ENCODE peak calls at places on chromosomes 1 and 21, in six cellular contexts. One of them, this sample, is unnamed.

GRCh38 chr21:34933609-34934345 is 115.3 kb downstream of the RUNX1 start:
- DNase-seq in GM20000: peak; percentile 43
- DNase-seq in heart right ventricle: no peak
- DNase-seq in A549: no peak
- DNase-seq in NB4: no peak
- DNase-seq in suprapubic skin: no peak
- DNase-seq in this sample: no peak

GRCh38 chr1:232617237-232617636 is 12.7 kb downstream of the SIPA1L2 start:
- DNase-seq in GM20000: no peak
- DNase-seq in heart right ventricle: no peak
- DNase-seq in A549: no peak
- DNase-seq in NB4: no peak
- DNase-seq in suprapubic skin: no peak
- DNase-seq in this sample: no peak

GRCh38 chr21:15430023-15430422 is 299.8 kb upstream of the USP25 start:
- DNase-seq in GM20000: no peak
- DNase-seq in heart right ventricle: no peak
- DNase-seq in A549: no peak
- DNase-seq in NB4: no peak
- DNase-seq in suprapubic skin: no peak
- DNase-seq in this sample: no peak

GRCh38 chr1:162252209-162252608 is 124.4 kb downstream of the SPATA46 start:
- DNase-seq in GM20000: no peak
- DNase-seq in heart right ventricle: no peak
- DNase-seq in A549: no peak
- DNase-seq in NB4: no peak
- DNase-seq in suprapubic skin: no peak
- DNase-seq in this sample: no peak

GRCh38 chr1:229952135-229952534 is 114.9 kb upstream of the GALNT2 start:
- DNase-seq in GM20000: no peak
- DNase-seq in heart right ventricle: no peak
- DNase-seq in A549: no peak
- DNase-seq in NB4: no peak
- DNase-seq in suprapubic skin: no peak
- DNase-seq in this sample: no peak

GRCh38 chr1:183622884-183623785 is 12.4 kb downstream of the ARPC5 start:
- DNase-seq in GM20000: peak; percentile 48
- DNase-seq in heart right ventricle: peak; percentile 58
- DNase-seq in A549: peak; percentile 78
- DNase-seq in NB4: peak; percentile 78
- DNase-seq in suprapubic skin: no peak
- DNase-seq in this sample: no peak

GRCh38 chr1:203692565-203693470 is 66.2 kb downstream of the ATP2B4 start:
- DNase-seq in GM20000: no peak
- DNase-seq in heart right ventricle: peak; percentile 90
- DNase-seq in A549: peak; percentile 82
- DNase-seq in NB4: no peak
- DNase-seq in suprapubic skin: peak; percentile 92
- DNase-seq in this sample: no peak

GRCh38 chr1:224433041-224433670 is 1.4 kb downstream of the WDR26 start:
- DNase-seq in GM20000: peak; percentile 14
- DNase-seq in heart right ventricle: no peak
- DNase-seq in A549: no peak
- DNase-seq in NB4: peak; percentile 27
- DNase-seq in suprapubic skin: no peak
- DNase-seq in this sample: no peak

GRCh38 chr21:30044447-30045064 is 104.8 kb upstream of the GRIK1 start:
- DNase-seq in GM20000: peak; percentile 4
- DNase-seq in heart right ventricle: peak; percentile 6
- DNase-seq in A549: peak; percentile 6
- DNase-seq in NB4: peak; percentile 14
- DNase-seq in suprapubic skin: no peak
- DNase-seq in this sample: no peak

GRCh38 chr1:2238361-2239055 is 10.4 kb downstream of the SKI start:
- DNase-seq in GM20000: no peak
- DNase-seq in heart right ventricle: no peak
- DNase-seq in A549: no peak
- DNase-seq in NB4: no peak
- DNase-seq in suprapubic skin: no peak
- DNase-seq in this sample: peak; percentile 90

GRCh38 chr1:2237773-2238172 is 9.7 kb downstream of the SKI start:
- DNase-seq in GM20000: no peak
- DNase-seq in heart right ventricle: no peak
- DNase-seq in A549: peak; percentile 35
- DNase-seq in NB4: no peak
- DNase-seq in suprapubic skin: no peak
- DNase-seq in this sample: no peak

GRCh38 chr1:2240251-2241156 is 12.4 kb downstream of the SKI start:
- DNase-seq in GM20000: no peak
- DNase-seq in heart right ventricle: peak; percentile 79
- DNase-seq in A549: no peak
- DNase-seq in NB4: peak; percentile 47
- DNase-seq in suprapubic skin: no peak
- DNase-seq in this sample: no peak

GRCh38 chr1:2241820-2242219 is 13.7 kb downstream of the SKI start:
- DNase-seq in GM20000: no peak
- DNase-seq in heart right ventricle: no peak
- DNase-seq in A549: no peak
- DNase-seq in NB4: no peak
- DNase-seq in suprapubic skin: no peak
- DNase-seq in this sample: no peak

GRCh38 chr1:2239384-2239985 is 11.4 kb downstream of the SKI start:
- DNase-seq in GM20000: no peak
- DNase-seq in heart right ventricle: no peak
- DNase-seq in A549: no peak
- DNase-seq in NB4: no peak
- DNase-seq in suprapubic skin: no peak
- DNase-seq in this sample: no peak
- TF ChIP-seq CTCF in GM20000: no peak
- TF ChIP-seq CTCF in heart right ventricle: no peak
- TF ChIP-seq CTCF in A549: no peak
- TF ChIP-seq CTCF in NB4: no peak
- TF ChIP-seq CTCF in suprapubic skin: no peak
- TF ChIP-seq CTCF in this sample: no peak

GRCh38 chr1:42736152-42736551 is 3.9 kb downstream of the CLDN19 start:
- DNase-seq in GM20000: peak; percentile 46
- DNase-seq in heart right ventricle: no peak
- DNase-seq in A549: peak; percentile 21
- DNase-seq in NB4: peak; percentile 40
- DNase-seq in suprapubic skin: no peak
- DNase-seq in this sample: no peak

GRCh38 chr1:42738678-42739226 is 1.3 kb downstream of the CLDN19 start:
- DNase-seq in GM20000: peak; percentile 13
- DNase-seq in heart right ventricle: no peak
- DNase-seq in A549: no peak
- DNase-seq in NB4: no peak
- DNase-seq in suprapubic skin: peak; percentile 65
- DNase-seq in this sample: no peak

GRCh38 chr1:42737986-42738677 is 1.9 kb downstream of the CLDN19 start:
- DNase-seq in GM20000: no peak
- DNase-seq in heart right ventricle: no peak
- DNase-seq in A549: no peak
- DNase-seq in NB4: no peak
- DNase-seq in suprapubic skin: peak; percentile 69
- DNase-seq in this sample: no peak

GRCh38 chr1:42736571-42737200 is 3.4 kb downstream of the CLDN19 start:
- DNase-seq in GM20000: peak; percentile 13
- DNase-seq in heart right ventricle: no peak
- DNase-seq in A549: no peak
- DNase-seq in NB4: no peak
- DNase-seq in suprapubic skin: peak; percentile 48
- DNase-seq in this sample: no peak

DNA sequence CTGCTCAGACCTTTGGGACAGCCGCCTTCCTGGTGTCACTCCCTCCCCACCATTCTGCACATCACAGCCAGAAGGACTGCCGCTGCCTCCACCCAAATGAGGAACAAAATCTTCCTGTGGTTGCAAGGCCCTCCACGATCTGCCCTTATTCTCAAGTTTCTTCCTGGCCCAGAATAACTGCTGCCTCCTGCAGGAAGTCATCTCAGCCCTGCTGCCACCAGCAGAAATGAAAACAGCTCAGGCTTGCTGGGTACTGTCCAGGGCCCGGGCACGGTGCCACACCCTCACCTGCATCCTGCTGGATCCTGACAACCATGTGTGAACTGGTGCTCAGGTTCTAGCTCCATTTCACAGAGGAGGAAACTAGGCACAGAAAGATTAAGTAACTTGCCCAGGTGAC is 2.8 kb downstream of the CLDN19 start:
- DNase-seq in GM20000: peak; percentile 65
- DNase-seq in heart right ventricle: no peak
- DNase-seq in A549: no peak
- DNase-seq in NB4: peak; percentile 87
- DNase-seq in suprapubic skin: peak; percentile 72
- DNase-seq in this sample: no peak
- TF ChIP-seq CTCF in GM20000: no peak
- TF ChIP-seq CTCF in heart right ventricle: no peak
- TF ChIP-seq CTCF in A549: no peak
- TF ChIP-seq CTCF in NB4: peak; percentile 49
- TF ChIP-seq CTCF in suprapubic skin: no peak
- TF ChIP-seq CTCF in this sample: peak; percentile 35

GRCh38 chr21:31660134-31660565 is 657 bp downstream of the SOD1 start:
- DNase-seq in GM20000: no peak
- DNase-seq in heart right ventricle: peak; percentile 36
- DNase-seq in A549: no peak
- DNase-seq in NB4: peak; percentile 53
- DNase-seq in suprapubic skin: peak; percentile 79
- DNase-seq in this sample: no peak

GRCh38 chr21:31658053-31658452 is 1.4 kb upstream of the SOD1 start:
- DNase-seq in GM20000: no peak
- DNase-seq in heart right ventricle: no peak
- DNase-seq in A549: no peak
- DNase-seq in NB4: no peak
- DNase-seq in suprapubic skin: no peak
- DNase-seq in this sample: no peak

GRCh38 chr21:31663584-31664249 is 4.2 kb downstream of the SOD1 start:
- DNase-seq in GM20000: no peak
- DNase-seq in heart right ventricle: no peak
- DNase-seq in A549: no peak
- DNase-seq in NB4: no peak
- DNase-seq in suprapubic skin: no peak
- DNase-seq in this sample: no peak

GRCh38 chr21:31656199-31657095 is 3.0 kb upstream of the SOD1 start:
- DNase-seq in GM20000: no peak
- DNase-seq in heart right ventricle: no peak
- DNase-seq in A549: no peak
- DNase-seq in NB4: no peak
- DNase-seq in suprapubic skin: no peak
- DNase-seq in this sample: no peak

GRCh38 chr21:31659286-31660133 is at the start of gene SOD1:
- DNase-seq in GM20000: peak; percentile 98
- DNase-seq in heart right ventricle: peak; percentile 96
- DNase-seq in A549: peak; percentile 90
- DNase-seq in NB4: peak; percentile 94
- DNase-seq in suprapubic skin: peak; percentile 96
- DNase-seq in this sample: peak; percentile 97
- TF ChIP-seq CTCF in GM20000: no peak
- TF ChIP-seq CTCF in heart right ventricle: peak; percentile 37
- TF ChIP-seq CTCF in A549: no peak
- TF ChIP-seq CTCF in NB4: no peak
- TF ChIP-seq CTCF in suprapubic skin: peak; percentile 26
- TF ChIP-seq CTCF in this sample: peak; percentile 28

GRCh38 chr1:39089811-39090519 is 63.8 kb downstream of the NDUFS5 start:
- DNase-seq in GM20000: no peak
- DNase-seq in heart right ventricle: no peak
- DNase-seq in A549: no peak
- DNase-seq in NB4: no peak
- DNase-seq in suprapubic skin: no peak
- DNase-seq in this sample: no peak

GRCh38 chr1:39087109-39087834 is 61.1 kb downstream of the NDUFS5 start:
- DNase-seq in GM20000: no peak
- DNase-seq in heart right ventricle: peak; percentile 51
- DNase-seq in A549: no peak
- DNase-seq in NB4: peak; percentile 31
- DNase-seq in suprapubic skin: no peak
- DNase-seq in this sample: no peak

GRCh38 chr1:39086386-39087108 is 60.4 kb downstream of the NDUFS5 start:
- DNase-seq in GM20000: peak; percentile 5
- DNase-seq in heart right ventricle: no peak
- DNase-seq in A549: no peak
- DNase-seq in NB4: peak; percentile 64
- DNase-seq in suprapubic skin: no peak
- DNase-seq in this sample: no peak

GRCh38 chr1:39090757-39091156 is 64.6 kb downstream of the NDUFS5 start:
- DNase-seq in GM20000: no peak
- DNase-seq in heart right ventricle: no peak
- DNase-seq in A549: no peak
- DNase-seq in NB4: no peak
- DNase-seq in suprapubic skin: no peak
- DNase-seq in this sample: no peak

GRCh38 chr1:39088658-39089057 is 62.5 kb downstream of the NDUFS5 start:
- DNase-seq in GM20000: no peak
- DNase-seq in heart right ventricle: no peak
- DNase-seq in A549: no peak
- DNase-seq in NB4: peak; percentile 23
- DNase-seq in suprapubic skin: no peak
- DNase-seq in this sample: no peak
- TF ChIP-seq CTCF in GM20000: no peak
- TF ChIP-seq CTCF in heart right ventricle: no peak
- TF ChIP-seq CTCF in A549: no peak
- TF ChIP-seq CTCF in NB4: no peak
- TF ChIP-seq CTCF in suprapubic skin: no peak
- TF ChIP-seq CTCF in this sample: peak; percentile 34

GRCh38 chr1:10663668-10664035 is 132.8 kb downstream of the CASZ1 start:
- DNase-seq in GM20000: no peak
- DNase-seq in heart right ventricle: peak; percentile 57
- DNase-seq in A549: no peak
- DNase-seq in NB4: no peak
- DNase-seq in suprapubic skin: no peak
- DNase-seq in this sample: no peak
- TF ChIP-seq CTCF in GM20000: no peak
- TF ChIP-seq CTCF in heart right ventricle: no peak
- TF ChIP-seq CTCF in A549: no peak
- TF ChIP-seq CTCF in NB4: no peak
- TF ChIP-seq CTCF in suprapubic skin: no peak
- TF ChIP-seq CTCF in this sample: no peak

DNA sequence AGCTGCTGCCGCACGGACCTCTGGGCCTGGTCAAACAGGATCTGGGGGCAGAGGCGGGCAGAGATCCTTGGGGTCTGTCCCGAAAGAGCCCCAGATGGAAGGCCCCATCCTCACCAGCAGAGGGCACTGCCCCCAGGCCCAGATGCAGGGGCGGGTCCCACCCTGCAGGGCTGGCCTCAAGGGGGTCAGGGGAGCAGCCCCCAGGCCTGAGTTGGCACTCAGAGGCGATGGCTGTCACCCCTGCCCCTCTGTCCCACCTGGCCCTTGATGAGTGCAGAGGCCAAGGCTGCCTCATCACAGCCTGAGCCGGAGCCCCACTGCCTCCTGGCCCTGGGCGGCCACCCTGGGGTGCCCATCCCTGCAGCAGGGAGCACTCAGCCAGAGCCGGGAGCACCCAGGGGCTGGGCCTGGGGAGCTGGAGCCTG is 5.7 kb downstream of the ACAP3 start:
- DNase-seq in GM20000: no peak
- DNase-seq in heart right ventricle: no peak
- DNase-seq in A549: no peak
- DNase-seq in NB4: no peak
- DNase-seq in suprapubic skin: no peak
- DNase-seq in this sample: no peak
- TF ChIP-seq CTCF in GM20000: peak; percentile 23
- TF ChIP-seq CTCF in heart right ventricle: peak; percentile 46
- TF ChIP-seq CTCF in A549: peak; percentile 30
- TF ChIP-seq CTCF in NB4: peak; percentile 58
- TF ChIP-seq CTCF in suprapubic skin: peak; percentile 34
- TF ChIP-seq CTCF in this sample: peak; percentile 70

This sample was measured in chondrocyte.